ENCODE peak calls at places on chromosomes 1 and 21, in nine cellular contexts. C is OCI-LY7; Y is NCI-H2107; K is T1000; M is iPS DF 19.7; O is transverse colon; Z is NCI-H2081; Q is lower lobe of right lung; A is stimulated activated CD4-positive, alpha-beta T cell treated with anti-CD3 and anti-CD28 coated beads, Interleukin-12 subunit alpha, Interleukin-12 subunit beta, amount 100 ng/mL, for 48 hours. G is an unnamed sample.

GRCh38 chr1:216183007-216183406 is 240.2 kb downstream of the USH2A start:
- DNase-seq in C (no peak), Y (no peak), K (peak), M (peak), O (no peak), Z (peak), Q (no peak), A (no peak), G (peak)

GRCh38 chr1:15028117-15028516 is 125.4 kb upstream of the TMEM51 start:
- DNase-seq in C (no peak), Y (no peak), K (peak), M (no peak), O (no peak), Z (no peak), Q (no peak), A (no peak), G (peak)

GRCh38 chr1:208219659-208220282 is 24.4 kb downstream of the PLXNA2 start:
- DNase-seq in C (no peak), Y (no peak), K (peak), M (no peak), O (no peak), Z (no peak), Q (peak), A (no peak), G (peak)

GRCh38 chr1:1144122-1144842 is 28.4 kb upstream of the C1orf159 start:
- DNase-seq in C (peak), Y (no peak), K (no peak), M (no peak), O (peak), Z (peak), Q (peak), A (peak), G (no peak)

GRCh38 chr21:38506606-38507331 is 8.5 kb upstream of the ERG start:
- DNase-seq in C (no peak), Y (peak), K (no peak), M (no peak), O (peak), Z (no peak), Q (no peak), A (no peak), G (no peak)

GRCh38 chr21:40047211-40047610 is 180.0 kb downstream of the PCP4 start:
- DNase-seq in C (no peak), Y (no peak), K (no peak), M (no peak), O (no peak), Z (peak), Q (no peak), A (no peak), G (no peak)

GRCh38 chr1:206411321-206411720 is 59.0 kb upstream of the IKBKE start:
- DNase-seq in C (no peak), Y (no peak), K (no peak), M (no peak), O (no peak), Z (no peak), Q (no peak), A (no peak), G (no peak)

GRCh38 chr1:16117369-16117768 is 38.5 kb downstream of the EPHA2 start:
- DNase-seq in C (no peak), Y (no peak), K (peak), M (no peak), O (no peak), Z (no peak), Q (no peak), A (no peak), G (peak)

GRCh38 chr1:209862598-209863498 is 35.1 kb downstream of the UTP25 start:
- DNase-seq in C (no peak), Y (no peak), K (no peak), M (no peak), O (no peak), Z (no peak), Q (no peak), A (no peak), G (no peak)

GRCh38 chr1:108600504-108600903 is 40.6 kb downstream of the EEIG2 start:
- DNase-seq in C (no peak), Y (no peak), K (no peak), M (no peak), O (no peak), Z (no peak), Q (no peak), A (no peak), G (no peak)

GRCh38 chr1:109886827-109887226 is 23.8 kb upstream of the CSF1 start:
- DNase-seq in C (peak), Y (no peak), K (no peak), M (no peak), O (no peak), Z (no peak), Q (peak), A (no peak), G (no peak)

GRCh38 chr1:14871569-14871968 is 273.1 kb downstream of the KAZN start:
- DNase-seq in C (no peak), Y (no peak), K (no peak), M (no peak), O (no peak), Z (no peak), Q (no peak), A (no peak), G (no peak)

GRCh38 chr21:35738342-35738961 is 321.9 kb downstream of the SETD4 start:
- DNase-seq in C (no peak), Y (peak), K (no peak), M (no peak), O (no peak), Z (no peak), Q (no peak), A (no peak), G (no peak)

GRCh38 chr1:181101581-181102226 is 13.2 kb downstream of the IER5 start:
- DNase-seq in C (no peak), Y (peak), K (no peak), M (peak), O (no peak), Z (peak), Q (no peak), A (no peak), G (no peak)

GRCh38 chr1:232627645-232628334 is 2.1 kb downstream of the SIPA1L2 start:
- DNase-seq in C (peak), Y (peak), K (no peak), M (no peak), O (no peak), Z (peak), Q (no peak), A (no peak), G (no peak)

GRCh38 chr1:220741825-220742224 is 6.3 kb upstream of the MTARC2 start:
- DNase-seq in C (no peak), Y (no peak), K (no peak), M (no peak), O (no peak), Z (no peak), Q (no peak), A (no peak), G (no peak)

GRCh38 chr1:1873186-1873585 is 17.7 kb downstream of the GNB1 start:
- DNase-seq in C (no peak), Y (no peak), K (no peak), M (no peak), O (peak), Z (no peak), Q (no peak), A (no peak), G (no peak)

GRCh38 chr1:19775317-19775716 is 24.4 kb downstream of the TMCO4 start:
- DNase-seq in C (no peak), Y (no peak), K (no peak), M (no peak), O (no peak), Z (no peak), Q (no peak), A (no peak), G (no peak)

GRCh38 chr1:151970128-151970527 is 23.5 kb downstream of the S100A10 start:
- DNase-seq in C (no peak), Y (no peak), K (no peak), M (no peak), O (no peak), Z (no peak), Q (no peak), A (no peak), G (no peak)

GRCh38 chr1:44000266-44000665 is 8.9 kb downstream of the CCDC24 start:
- DNase-seq in C (no peak), Y (no peak), K (no peak), M (no peak), O (no peak), Z (no peak), Q (no peak), A (no peak), G (no peak)

GRCh38 chr1:17198476-17199258 is 6.3 kb upstream of the PADI1 start:
- DNase-seq in C (no peak), Y (no peak), K (no peak), M (no peak), O (no peak), Z (no peak), Q (no peak), A (no peak), G (no peak)

GRCh38 chr1:245671966-245672767 is 517.4 kb downstream of the KIF26B start:
- DNase-seq in C (no peak), Y (peak), K (no peak), M (no peak), O (no peak), Z (no peak), Q (no peak), A (no peak), G (no peak)

GRCh38 chr1:197982266-197982665 is 65.1 kb downstream of the LHX9 start:
- DNase-seq in C (no peak), Y (no peak), K (no peak), M (no peak), O (no peak), Z (no peak), Q (no peak), A (no peak), G (no peak)

GRCh38 chr1:77538956-77539509 is 143.4 kb downstream of the ZZZ3 start:
- DNase-seq in C (no peak), Y (no peak), K (peak), M (no peak), O (peak), Z (peak), Q (no peak), A (no peak), G (peak)

GRCh38 chr21:32719085-32719484 is 8.7 kb downstream of the SYNJ1 start:
- DNase-seq in C (no peak), Y (no peak), K (no peak), M (no peak), O (no peak), Z (no peak), Q (no peak), A (no peak), G (no peak)